ENCODE peak calls at places on chromosomes 7 and 10, in five cellular contexts. One of them, this sample, is unnamed. For H3K4me1, the result is how much of the 10 kb centered on the place peaks cover.

GRCh38 chr7:150858236-150859197 is 6.2 kb downstream of the AOC1 start:
- DNase-seq in cardiac muscle cell: no peak
- DNase-seq in H1: peak
- DNase-seq in ovary: no peak
- DNase-seq in psoas muscle: no peak
- DNase-seq in this sample: no peak

GRCh38 chr7:153941061-153941460 is 111.1 kb upstream of the DPP6 start:
- DNase-seq in cardiac muscle cell: no peak
- DNase-seq in H1: no peak
- DNase-seq in ovary: no peak
- DNase-seq in psoas muscle: no peak
- DNase-seq in this sample: no peak

GRCh38 chr10:84685047-84685660 is 356.8 kb downstream of the CCSER2 start:
- DNase-seq in cardiac muscle cell: no peak
- DNase-seq in H1: no peak
- DNase-seq in ovary: no peak
- DNase-seq in psoas muscle: no peak
- DNase-seq in this sample: no peak

GRCh38 chr10:131885391-131886165 is 15.2 kb upstream of the PPP2R2D start:
- DNase-seq in cardiac muscle cell: peak
- DNase-seq in H1: peak
- DNase-seq in ovary: peak
- DNase-seq in psoas muscle: peak
- DNase-seq in this sample: peak

GRCh38 chr7:41885078-41885477 is 182.2 kb upstream of the INHBA start:
- DNase-seq in cardiac muscle cell: no peak
- DNase-seq in H1: no peak
- DNase-seq in ovary: no peak
- DNase-seq in psoas muscle: no peak
- DNase-seq in this sample: peak

GRCh38 chr10:113929522-113929921 is 75.1 kb downstream of the NHLRC2 start:
- DNase-seq in cardiac muscle cell: no peak
- DNase-seq in H1: no peak
- DNase-seq in ovary: no peak
- DNase-seq in psoas muscle: no peak
- DNase-seq in this sample: no peak

GRCh38 chr10:688287-688620 is 1.2 kb downstream of the DIP2C start:
- DNase-seq in cardiac muscle cell: no peak
- DNase-seq in H1: no peak
- DNase-seq in ovary: no peak
- DNase-seq in psoas muscle: no peak
- DNase-seq in this sample: no peak

GRCh38 chr7:34298492-34298891 is 359.5 kb upstream of the NPSR1 start:
- DNase-seq in cardiac muscle cell: no peak
- DNase-seq in H1: no peak
- DNase-seq in ovary: no peak
- DNase-seq in psoas muscle: no peak
- DNase-seq in this sample: no peak

GRCh38 chr7:135714534-135715009 is 13.4 kb downstream of the SLC13A4 start:
- DNase-seq in cardiac muscle cell: peak
- DNase-seq in H1: no peak
- DNase-seq in ovary: no peak
- DNase-seq in psoas muscle: no peak
- DNase-seq in this sample: peak

GRCh38 chr7:132742152-132742551 is 165.9 kb upstream of the PLXNA4 start:
- DNase-seq in cardiac muscle cell: no peak
- DNase-seq in H1: no peak
- DNase-seq in ovary: peak
- DNase-seq in psoas muscle: no peak
- DNase-seq in this sample: no peak

GRCh38 chr7:68846926-68847325 is 751.3 kb upstream of the AUTS2 start:
- DNase-seq in cardiac muscle cell: no peak
- DNase-seq in H1: no peak
- DNase-seq in ovary: no peak
- DNase-seq in psoas muscle: no peak
- DNase-seq in this sample: no peak

GRCh38 chr7:155296006-155296787 is 1.5 kb upstream of the INSIG1 start:
- DNase-seq in cardiac muscle cell: no peak
- DNase-seq in H1: no peak
- DNase-seq in ovary: no peak
- DNase-seq in psoas muscle: no peak
- DNase-seq in this sample: no peak

GRCh38 chr7:143901360-143901709 is 641 bp downstream of the TCAF1 start:
- DNase-seq in cardiac muscle cell: peak
- DNase-seq in H1: peak
- DNase-seq in ovary: peak
- DNase-seq in psoas muscle: peak
- DNase-seq in this sample: no peak

GRCh38 chr10:50419091-50419490 is 167.8 kb upstream of the ASAH2 start:
- DNase-seq in cardiac muscle cell: no peak
- DNase-seq in H1: no peak
- DNase-seq in ovary: no peak
- DNase-seq in psoas muscle: no peak
- DNase-seq in this sample: no peak

GRCh38 chr10:23358357-23358756 is 13.8 kb upstream of the C10orf67 start:
- DNase-seq in cardiac muscle cell: peak
- DNase-seq in H1: no peak
- DNase-seq in ovary: no peak
- DNase-seq in psoas muscle: no peak
- DNase-seq in this sample: no peak

GRCh38 chr7:56028942-56029630 is 22.2 kb downstream of the PSPH start:
- DNase-seq in cardiac muscle cell: no peak
- DNase-seq in H1: no peak
- DNase-seq in ovary: no peak
- DNase-seq in psoas muscle: no peak
- DNase-seq in this sample: no peak

GRCh38 chr10:69318997-69319727 is 40.9 kb downstream of the HK1 start:
- DNase-seq in cardiac muscle cell: peak
- DNase-seq in H1: no peak
- DNase-seq in ovary: peak
- DNase-seq in psoas muscle: peak
- DNase-seq in this sample: no peak

GRCh38 chr7:121102619-121103018 is 114.1 kb downstream of the CPED1 start:
- DNase-seq in cardiac muscle cell: peak
- DNase-seq in H1: no peak
- DNase-seq in ovary: no peak
- DNase-seq in psoas muscle: no peak
- DNase-seq in this sample: peak

GRCh38 chr7:5549096-5549896 is 125.7 kb upstream of the TNRC18 start:
- DNase-seq in cardiac muscle cell: no peak
- DNase-seq in H1: no peak
- DNase-seq in ovary: no peak
- DNase-seq in psoas muscle: peak
- DNase-seq in this sample: peak

GRCh38 chr10:1632596-1632995 is 104.7 kb downstream of the ADARB2 start:
- DNase-seq in cardiac muscle cell: no peak
- DNase-seq in H1: no peak
- DNase-seq in ovary: no peak
- DNase-seq in psoas muscle: no peak
- DNase-seq in this sample: no peak

GRCh38 chr10:21183025-21183424 is 285.9 kb upstream of the NEBL start:
- DNase-seq in cardiac muscle cell: no peak
- DNase-seq in H1: no peak
- DNase-seq in ovary: no peak
- DNase-seq in psoas muscle: no peak
- DNase-seq in this sample: no peak

GRCh38 chr10:62109532-62110293 is 158.9 kb downstream of the RTKN2 start:
- DNase-seq in cardiac muscle cell: no peak
- DNase-seq in H1: no peak
- DNase-seq in ovary: no peak
- DNase-seq in psoas muscle: no peak
- DNase-seq in this sample: no peak

GRCh38 chr7:155791836-155792235 is 20.4 kb downstream of the SHH start:
- DNase-seq in cardiac muscle cell: no peak
- DNase-seq in H1: no peak
- DNase-seq in ovary: no peak
- DNase-seq in psoas muscle: no peak
- DNase-seq in this sample: no peak

GRCh38 chr7:68006619-68007018 is 1010.0 kb downstream of the TYW1 start:
- DNase-seq in cardiac muscle cell: no peak
- DNase-seq in H1: no peak
- DNase-seq in ovary: no peak
- DNase-seq in psoas muscle: no peak
- DNase-seq in this sample: no peak

GRCh38 chr10:69458426-69459100 is 7.3 kb downstream of the TSPAN15 start:
- DNase-seq in cardiac muscle cell: peak
- DNase-seq in H1: no peak
- DNase-seq in ovary: no peak
- DNase-seq in psoas muscle: peak
- DNase-seq in this sample: no peak

GRCh38 chr7:22589641-22590141 is 89.7 kb upstream of the STEAP1B start:
- DNase-seq in cardiac muscle cell: no peak
- DNase-seq in H1: peak
- DNase-seq in ovary: peak
- DNase-seq in psoas muscle: peak
- DNase-seq in this sample: no peak

GRCh38 chr7:30065746-30066145 is 37.5 kb downstream of the PLEKHA8 start:
- DNase-seq in cardiac muscle cell: no peak
- DNase-seq in H1: no peak
- DNase-seq in ovary: no peak
- DNase-seq in psoas muscle: no peak
- DNase-seq in this sample: peak

GRCh38 chr7:64113981-64114380 is 68.7 kb downstream of the ZNF727 start:
- DNase-seq in cardiac muscle cell: no peak
- DNase-seq in H1: no peak
- DNase-seq in ovary: no peak
- DNase-seq in psoas muscle: no peak
- DNase-seq in this sample: no peak

GRCh38 chr7:17042211-17042610 is 160.4 kb upstream of the AGR3 start:
- DNase-seq in cardiac muscle cell: no peak
- DNase-seq in H1: no peak
- DNase-seq in ovary: no peak
- DNase-seq in psoas muscle: no peak
- DNase-seq in this sample: no peak
- H3K27ac ChIP-seq in cardiac muscle cell: no peak
- H3K27ac ChIP-seq in H1: no peak
- H3K27ac ChIP-seq in ovary: no peak
- H3K27ac ChIP-seq in psoas muscle: no peak
- H3K27ac ChIP-seq in this sample: peak

GRCh38 chr7:104982773-104983619 is 31.0 kb upstream of the KMT2E start:
- DNase-seq in cardiac muscle cell: no peak
- DNase-seq in H1: no peak
- DNase-seq in ovary: no peak
- DNase-seq in psoas muscle: no peak
- DNase-seq in this sample: no peak

GRCh38 chr7:104980440-104980839 is 33.6 kb upstream of the KMT2E start:
- DNase-seq in cardiac muscle cell: no peak
- DNase-seq in H1: no peak
- DNase-seq in ovary: no peak
- DNase-seq in psoas muscle: no peak
- DNase-seq in this sample: no peak

GRCh38 chr7:104980969-104981670 is 32.9 kb upstream of the KMT2E start:
- DNase-seq in cardiac muscle cell: peak
- DNase-seq in H1: no peak
- DNase-seq in ovary: no peak
- DNase-seq in psoas muscle: no peak
- DNase-seq in this sample: peak

GRCh38 chr7:104982308-104982755 is 31.7 kb upstream of the KMT2E start:
- DNase-seq in cardiac muscle cell: no peak
- DNase-seq in H1: no peak
- DNase-seq in ovary: no peak
- DNase-seq in psoas muscle: no peak
- DNase-seq in this sample: no peak

GRCh38 chr7:104981671-104982036 is 32.4 kb upstream of the KMT2E start:
- DNase-seq in cardiac muscle cell: no peak
- DNase-seq in H1: no peak
- DNase-seq in ovary: no peak
- DNase-seq in psoas muscle: no peak
- DNase-seq in this sample: no peak
- H3K4me1 ChIP-seq in cardiac muscle cell: under half
- H3K4me1 ChIP-seq in H1: under half
- H3K4me1 ChIP-seq in ovary: under half
- H3K4me1 ChIP-seq in psoas muscle: half or more
- H3K4me1 ChIP-seq in this sample: half or more

DNA sequence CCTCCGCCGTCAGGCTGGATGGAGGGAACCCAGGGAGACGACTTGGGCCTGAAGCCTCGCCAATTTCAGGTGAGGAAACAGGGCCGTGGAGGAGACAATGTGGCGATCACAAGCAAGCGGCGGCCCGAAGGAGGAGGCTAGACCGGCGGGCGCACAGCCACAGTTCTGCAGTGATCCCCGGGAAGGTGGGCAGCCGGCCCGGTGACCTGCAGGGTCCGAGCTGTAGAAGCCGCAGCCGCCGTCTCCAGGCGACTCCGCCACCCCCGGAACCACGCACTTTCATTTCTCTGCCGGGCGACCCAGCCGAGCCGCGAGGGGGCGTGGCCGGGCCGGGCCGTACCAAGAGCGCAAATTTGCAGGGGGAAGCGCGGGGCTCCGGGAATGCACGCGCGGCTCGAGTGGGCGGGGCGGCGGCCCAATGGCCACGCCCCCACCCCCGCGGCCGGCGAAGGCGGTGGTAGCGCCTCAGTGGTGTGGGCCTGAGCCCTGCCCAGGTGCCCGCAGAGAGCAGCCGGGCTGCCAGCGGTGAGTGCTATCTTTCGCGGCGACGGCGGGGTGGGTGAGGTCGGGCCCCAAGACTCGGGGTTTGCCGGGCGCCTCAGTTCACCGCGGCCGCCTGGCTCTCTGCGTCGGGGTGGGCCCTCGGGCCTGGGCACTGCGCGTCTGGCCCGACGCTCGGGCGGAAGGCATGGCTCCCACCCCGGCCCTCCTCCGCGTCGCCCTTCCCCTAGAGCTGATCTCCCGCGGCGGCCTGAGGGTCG is at the start of gene POR:
- DNase-seq in cardiac muscle cell: peak
- DNase-seq in H1: peak
- DNase-seq in ovary: peak
- DNase-seq in psoas muscle: peak
- DNase-seq in this sample: peak
- TF ChIP-seq CTCF in cardiac muscle cell: no peak
- TF ChIP-seq CTCF in H1: no peak
- TF ChIP-seq CTCF in ovary: peak
- TF ChIP-seq CTCF in psoas muscle: peak
- TF ChIP-seq CTCF in this sample: peak

DNA sequence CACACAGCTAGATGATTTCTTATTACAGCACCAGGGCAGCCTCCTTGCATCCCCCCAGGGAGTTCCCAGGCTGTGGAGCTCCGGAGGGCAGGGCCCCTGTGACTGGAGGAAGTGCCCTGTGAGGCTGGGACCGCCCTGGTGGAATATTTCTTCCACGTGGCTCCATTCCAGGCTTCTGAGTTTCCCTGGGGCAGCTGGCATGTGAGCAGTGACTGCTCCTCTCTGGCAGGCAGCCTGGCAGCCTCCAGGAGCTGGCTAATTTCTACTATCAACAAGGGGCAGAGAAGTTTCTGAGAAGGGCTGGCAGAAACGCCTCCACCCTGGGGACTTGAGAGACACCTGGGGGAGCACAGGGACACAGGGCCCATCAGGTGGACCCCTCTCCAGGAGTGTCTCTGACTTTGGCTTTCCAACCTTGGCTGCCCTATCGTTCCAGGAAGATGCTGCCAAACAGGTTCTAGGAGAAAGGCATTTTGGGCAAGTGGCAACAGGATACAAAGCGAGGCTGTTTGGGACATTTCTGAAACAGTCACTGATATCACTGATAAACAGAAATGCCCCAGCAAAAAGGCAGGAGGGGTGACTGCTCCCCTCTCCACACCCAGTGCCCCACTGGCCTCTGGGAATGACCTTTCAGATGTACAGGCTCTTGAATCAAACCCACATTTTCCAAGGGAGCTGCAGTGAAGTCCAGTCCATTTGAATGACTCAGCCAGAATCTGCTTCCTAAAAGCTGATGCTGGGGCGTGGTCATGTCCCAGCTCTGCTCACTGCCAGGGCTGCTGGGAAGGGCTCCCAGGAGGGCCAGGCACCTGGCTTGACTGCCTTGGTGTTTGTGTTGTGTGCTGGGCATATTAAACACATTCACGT is 16.1 kb downstream of the MYOF start:
- DNase-seq in cardiac muscle cell: no peak
- DNase-seq in H1: no peak
- DNase-seq in ovary: peak
- DNase-seq in psoas muscle: peak
- DNase-seq in this sample: peak
- H3K27ac ChIP-seq in cardiac muscle cell: peak
- H3K27ac ChIP-seq in H1: no peak
- H3K27ac ChIP-seq in ovary: peak
- H3K27ac ChIP-seq in psoas muscle: peak
- H3K27ac ChIP-seq in this sample: peak

This sample was measured in foreskin keratinocyte.